ENCODE peak calls at places on chromosomes 2 and 18, in eight cellular contexts. B is thoracic aorta; T is CD8-positive, alpha-beta memory T cell; Z is heart right ventricle; J is GM23248; K is transverse colon; Y is BJ; X is IMR-90. D is an unnamed sample.

GRCh38 chr2:46850742-46851141 is 64.9 kb downstream of the MCFD2 start:
- DNase-seq in B (peak), T (no peak), Z (no peak), J (peak), K (peak), Y (no peak), X (peak), D (peak)

GRCh38 chr2:128412181-128412871 is 93.7 kb upstream of the HS6ST1 start:
- DNase-seq in B (no peak), T (no peak), Z (no peak), J (no peak), K (no peak), Y (no peak), X (no peak), D (no peak)

GRCh38 chr2:223970343-223971128 is 13.3 kb downstream of the MRPL44 start:
- DNase-seq in B (no peak), T (peak), Z (no peak), J (peak), K (no peak), Y (no peak), X (peak), D (no peak)

GRCh38 chr2:140990416-140990815 is 1140.4 kb downstream of the LRP1B start:
- DNase-seq in B (no peak), T (no peak), Z (no peak), J (peak), K (no peak), Y (peak), X (peak), D (peak)

GRCh38 chr2:189104926-189105325 is 74.6 kb downstream of the COL5A2 start:
- DNase-seq in B (no peak), T (no peak), Z (no peak), J (no peak), K (no peak), Y (no peak), X (peak), D (no peak)

GRCh38 chr2:9800975-9801723 is 42.1 kb upstream of the TAF1B start:
- DNase-seq in B (no peak), T (peak), Z (no peak), J (peak), K (no peak), Y (no peak), X (peak), D (peak)

GRCh38 chr2:200575957-200576356 is 9.9 kb upstream of the AOX1 start:
- DNase-seq in B (no peak), T (no peak), Z (no peak), J (peak), K (no peak), Y (no peak), X (peak), D (no peak)

GRCh38 chr18:42281124-42281523 is 326.1 kb downstream of the PIK3C3 start:
- DNase-seq in B (no peak), T (no peak), Z (no peak), J (no peak), K (no peak), Y (no peak), X (no peak), D (no peak)

GRCh38 chr2:187206071-187206470 is 242.0 kb downstream of the CALCRL start:
- DNase-seq in B (no peak), T (no peak), Z (no peak), J (no peak), K (no peak), Y (no peak), X (no peak), D (no peak)

GRCh38 chr2:223692227-223692947 is 90.2 kb upstream of the SCG2 start:
- DNase-seq in B (no peak), T (no peak), Z (no peak), J (peak), K (peak), Y (no peak), X (peak), D (no peak)

GRCh38 chr2:31940920-31941319 is 69.9 kb downstream of the MEMO1 start:
- DNase-seq in B (no peak), T (no peak), Z (no peak), J (no peak), K (no peak), Y (no peak), X (no peak), D (no peak)

GRCh38 chr18:67665266-67665665 is 148.7 kb upstream of the DSEL start:
- DNase-seq in B (no peak), T (no peak), Z (no peak), J (peak), K (no peak), Y (no peak), X (peak), D (peak)

GRCh38 chr2:32284321-32284720 is 6.6 kb downstream of the YIPF4 start:
- DNase-seq in B (no peak), T (no peak), Z (no peak), J (no peak), K (no peak), Y (no peak), X (peak), D (no peak)

GRCh38 chr18:77804382-77804781 is 554.7 kb downstream of the GALR1 start:
- DNase-seq in B (no peak), T (no peak), Z (no peak), J (no peak), K (no peak), Y (no peak), X (no peak), D (no peak)

GRCh38 chr2:101677657-101678056 is 19.9 kb upstream of the MAP4K4 start:
- DNase-seq in B (no peak), T (no peak), Z (no peak), J (no peak), K (no peak), Y (no peak), X (no peak), D (no peak)

GRCh38 chr2:232838406-232838874 is 31.6 kb upstream of the SNORC start:
- DNase-seq in B (no peak), T (peak), Z (no peak), J (peak), K (peak), Y (no peak), X (peak), D (no peak)

GRCh38 chr18:36341944-36342343 is 44.4 kb downstream of the FHOD3 start:
- DNase-seq in B (no peak), T (no peak), Z (no peak), J (no peak), K (no peak), Y (no peak), X (no peak), D (no peak)

GRCh38 chr2:217920879-217921603 is 81.8 kb downstream of the TNS1 start:
- DNase-seq in B (no peak), T (no peak), Z (no peak), J (peak), K (no peak), Y (no peak), X (peak), D (no peak)

GRCh38 chr2:215969131-215969841 is 44.1 kb downstream of the MREG start:
- DNase-seq in B (no peak), T (no peak), Z (no peak), J (no peak), K (no peak), Y (no peak), X (no peak), D (no peak)

GRCh38 chr18:34702814-34703213 is 7.3 kb upstream of the DTNA start:
- DNase-seq in B (no peak), T (no peak), Z (no peak), J (no peak), K (no peak), Y (no peak), X (no peak), D (no peak)

DNA sequence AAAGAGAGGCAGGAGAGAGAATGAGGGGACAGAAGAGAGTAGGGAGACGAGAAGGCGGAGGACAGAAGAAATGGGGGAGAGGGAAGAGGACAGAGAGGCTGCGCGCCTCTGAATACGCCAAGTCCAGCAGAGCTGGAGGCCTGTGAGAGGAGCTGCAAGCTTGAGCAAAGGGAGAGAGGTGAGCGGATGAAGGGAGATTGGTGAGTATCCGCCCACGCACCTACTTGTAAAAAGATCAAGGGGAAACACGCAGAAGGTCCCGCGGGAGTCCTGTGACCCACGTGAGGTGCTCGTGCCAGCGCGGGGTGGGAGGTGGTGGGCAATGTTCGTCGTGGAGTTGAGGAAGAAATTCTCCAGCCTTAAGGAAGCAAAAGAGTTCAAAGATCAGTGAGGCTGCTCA is 2.0 kb upstream of the NETO1 start:
- DNase-seq in B (no peak), T (no peak), Z (no peak), J (no peak), K (no peak), Y (no peak), X (no peak), D (no peak)
- H3K4me3 ChIP-seq in B (no peak), T (no peak), Z (no peak), J (no peak), K (no peak), Y (no peak), X (no peak), D (no peak)

DNA sequence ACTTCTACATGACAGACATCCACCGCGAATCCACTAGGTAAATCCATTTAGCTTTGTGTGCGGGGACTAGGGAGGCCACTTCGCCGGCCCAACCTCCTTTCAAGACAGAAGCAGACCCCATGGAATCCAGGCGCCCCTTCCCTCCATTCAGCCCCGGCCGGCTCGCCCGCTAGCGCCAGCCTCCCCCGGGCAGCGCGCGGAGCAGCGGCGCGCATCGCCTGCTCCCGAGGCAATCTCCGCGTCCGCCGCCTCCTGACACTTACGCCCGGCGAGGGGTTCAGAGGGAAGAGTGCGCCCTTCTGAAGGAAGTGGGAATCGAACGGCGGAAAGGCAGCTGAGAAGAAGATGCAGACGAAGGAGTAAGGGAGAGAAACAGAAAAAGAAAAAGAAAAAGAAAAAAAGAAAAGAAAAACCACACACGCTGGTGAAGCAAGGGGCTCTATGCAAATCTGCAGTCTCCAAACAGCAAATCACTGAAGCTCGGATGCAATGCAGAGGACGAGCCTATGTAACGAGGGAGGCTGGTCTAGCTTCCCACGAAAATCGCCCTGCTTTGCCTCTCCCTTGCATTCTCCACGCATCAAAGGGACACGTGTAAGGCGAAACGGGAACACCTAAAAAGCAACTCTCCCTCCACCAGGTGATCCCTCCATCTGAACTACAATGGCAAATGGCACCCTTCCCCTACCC is 684.4 kb downstream of the NRXN1 start:
- DNase-seq in B (no peak), T (no peak), Z (no peak), J (peak), K (no peak), Y (no peak), X (no peak), D (no peak)
- H3K4me3 ChIP-seq in B (peak), T (no peak), Z (no peak), J (no peak), K (no peak), Y (no peak), X (no peak), D (peak)

DNA sequence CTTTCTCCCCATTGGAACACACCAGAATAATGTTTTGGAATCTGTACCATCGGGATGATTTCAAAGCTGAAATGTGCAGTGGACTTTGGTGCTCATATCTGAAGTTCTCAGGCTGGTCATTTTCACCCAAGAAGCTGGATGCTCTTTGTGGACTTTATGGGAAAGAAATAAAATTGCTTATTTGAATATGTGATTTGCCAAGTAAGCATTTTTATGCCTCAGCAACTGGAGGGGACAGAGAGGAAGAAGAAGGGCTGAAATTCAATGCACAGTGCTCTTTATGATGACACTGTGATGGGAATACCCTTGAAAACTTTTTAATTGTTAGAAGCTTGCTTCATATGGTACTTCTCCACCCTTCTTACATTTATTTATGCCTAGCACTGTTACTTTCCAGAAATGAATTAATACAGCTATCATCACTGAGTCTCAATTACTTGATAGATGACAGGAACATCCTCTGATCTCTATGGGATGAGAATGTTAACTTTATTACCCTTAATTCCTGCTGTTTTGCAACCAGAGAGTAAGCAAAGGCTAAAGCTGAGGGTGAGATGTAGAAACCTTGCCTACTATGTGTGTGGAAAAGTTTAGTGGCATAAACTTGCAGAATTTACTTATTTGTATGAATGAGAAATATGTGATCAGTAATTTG is 23.6 kb downstream of the SETBP1 start:
- DNase-seq in B (no peak), T (no peak), Z (no peak), J (no peak), K (no peak), Y (no peak), X (no peak), D (no peak)
- H3K4me3 ChIP-seq in B (no peak), T (no peak), Z (no peak), J (no peak), K (no peak), Y (no peak), X (no peak), D (no peak)

GRCh38 chr2:36360063-36360462 is 4.5 kb downstream of the CRIM1 start:
- DNase-seq in B (no peak), T (no peak), Z (no peak), J (peak), K (no peak), Y (no peak), X (no peak), D (no peak)
- H3K4me3 ChIP-seq in B (peak), T (no peak), Z (no peak), J (peak), K (no peak), Y (peak), X (peak), D (no peak)

D was measured in skeletal muscle cell.